ENCODE peak calls at places on chromosomes 2 and 18, in nine cellular contexts. Q is WTC11, O is H1, H is HCT116, R is NB4, F is A549, P is HepG2, I is SK-N-SH, M is endothelial cell of umbilical vein. Z is an unnamed sample.

GRCh38 chr2:12047761-12048160 is 301.3 kb downstream of the LPIN1 start:
- DNase-seq in Q (no peak), H (no peak), I (no peak), P (no peak), M (no peak), R (no peak), F (no peak), O (no peak), Z (no peak)

GRCh38 chr18:79485788-79486355 is 90.1 kb downstream of the NFATC1 start:
- DNase-seq in F (no peak), Q (no peak), O (no peak), I (no peak), H (no peak), M (peak), P (no peak), R (peak), Z (no peak)

GRCh38 chr2:23050388-23050787 is 334.6 kb upstream of the KLHL29 start:
- DNase-seq in O (no peak), I (peak), Q (no peak), P (no peak), R (no peak), M (no peak), H (no peak), F (no peak), Z (no peak)

GRCh38 chr2:32061973-32062861 is 1.1 kb upstream of the SPAST start:
- DNase-seq in H (no peak), O (peak), M (peak), R (peak), I (peak), P (peak), F (no peak), Q (no peak), Z (peak)

GRCh38 chr18:36188912-36189311 is 1.6 kb downstream of the MOCOS start:
- DNase-seq in F (no peak), Q (no peak), R (no peak), M (no peak), H (no peak), P (no peak), I (no peak), O (peak), Z (no peak)

GRCh38 chr2:20144861-20145260 is 80.1 kb downstream of the SDC1 start:
- DNase-seq in R (no peak), O (no peak), P (no peak), F (no peak), Q (no peak), H (no peak), M (no peak), I (no peak), Z (no peak)

GRCh38 chr18:26657618-26658581 is 109.5 kb upstream of the KCTD1 start:
- DNase-seq in F (no peak), H (no peak), O (no peak), Q (no peak), R (peak), P (no peak), I (peak), M (no peak), Z (no peak)

GRCh38 chr2:224666951-224667553 is 49.1 kb downstream of the CCDC195 start:
- DNase-seq in F (no peak), O (no peak), M (no peak), I (no peak), P (no peak), R (no peak), Q (no peak), H (no peak), Z (no peak)

GRCh38 chr2:62156861-62157496 is 38.9 kb upstream of the B3GNT2 start:
- DNase-seq in I (no peak), M (no peak), O (no peak), H (no peak), P (no peak), R (no peak), F (no peak), Q (no peak), Z (no peak)

GRCh38 chr18:61360440-61361383 is 27.5 kb downstream of the CDH20 start:
- DNase-seq in O (no peak), M (no peak), H (no peak), P (no peak), R (peak), I (no peak), Q (no peak), F (no peak), Z (no peak)

GRCh38 chr18:57807336-57808117 is 4.4 kb upstream of the ATP8B1 start:
- DNase-seq in H (no peak), Q (no peak), O (no peak), I (no peak), R (no peak), F (no peak), P (no peak), M (peak), Z (no peak)

GRCh38 chr18:24913507-24914147 is 438.3 kb downstream of the ZNF521 start:
- DNase-seq in M (no peak), R (no peak), P (no peak), H (no peak), O (no peak), F (no peak), Q (no peak), I (peak), Z (no peak)

GRCh38 chr18:53603281-53603680 is 621.2 kb downstream of the MBD2 start:
- DNase-seq in I (no peak), R (no peak), P (no peak), O (no peak), H (no peak), M (no peak), Q (no peak), F (no peak), Z (no peak)

GRCh38 chr2:233700028-233700635 is 7.4 kb downstream of the UGT1A6 start:
- DNase-seq in H (no peak), Q (no peak), F (peak), P (peak), M (peak), O (no peak), R (no peak), I (peak), Z (no peak)

GRCh38 chr2:80147690-80148089 is 156.9 kb downstream of the LRRTM1 start:
- DNase-seq in H (no peak), F (no peak), I (no peak), Q (no peak), P (no peak), M (no peak), O (no peak), R (no peak), Z (no peak)

GRCh38 chr18:59952283-59953007 is 52.6 kb downstream of the PMAIP1 start:
- DNase-seq in I (no peak), M (no peak), R (no peak), F (no peak), H (no peak), Q (no peak), O (no peak), P (no peak), Z (no peak)

GRCh38 chr2:53632714-53633113 is 134.9 kb upstream of the CHAC2 start:
- DNase-seq in F (no peak), Q (no peak), M (no peak), O (no peak), I (no peak), H (no peak), R (no peak), P (no peak), Z (no peak)

GRCh38 chr2:53633441-53633840 is 134.2 kb upstream of the CHAC2 start:
- DNase-seq in H (no peak), F (peak), I (peak), Q (no peak), R (no peak), M (no peak), P (peak), O (no peak), Z (no peak)

GRCh38 chr2:53630001-53630606 is 137.5 kb upstream of the CHAC2 start:
- DNase-seq in P (no peak), I (no peak), M (no peak), R (no peak), H (no peak), Q (no peak), O (no peak), F (no peak), Z (no peak)

GRCh38 chr2:53632126-53632460 is 135.5 kb upstream of the CHAC2 start:
- DNase-seq in P (no peak), H (no peak), M (no peak), F (no peak), R (no peak), Q (no peak), O (no peak), I (no peak), Z (no peak)

DNA sequence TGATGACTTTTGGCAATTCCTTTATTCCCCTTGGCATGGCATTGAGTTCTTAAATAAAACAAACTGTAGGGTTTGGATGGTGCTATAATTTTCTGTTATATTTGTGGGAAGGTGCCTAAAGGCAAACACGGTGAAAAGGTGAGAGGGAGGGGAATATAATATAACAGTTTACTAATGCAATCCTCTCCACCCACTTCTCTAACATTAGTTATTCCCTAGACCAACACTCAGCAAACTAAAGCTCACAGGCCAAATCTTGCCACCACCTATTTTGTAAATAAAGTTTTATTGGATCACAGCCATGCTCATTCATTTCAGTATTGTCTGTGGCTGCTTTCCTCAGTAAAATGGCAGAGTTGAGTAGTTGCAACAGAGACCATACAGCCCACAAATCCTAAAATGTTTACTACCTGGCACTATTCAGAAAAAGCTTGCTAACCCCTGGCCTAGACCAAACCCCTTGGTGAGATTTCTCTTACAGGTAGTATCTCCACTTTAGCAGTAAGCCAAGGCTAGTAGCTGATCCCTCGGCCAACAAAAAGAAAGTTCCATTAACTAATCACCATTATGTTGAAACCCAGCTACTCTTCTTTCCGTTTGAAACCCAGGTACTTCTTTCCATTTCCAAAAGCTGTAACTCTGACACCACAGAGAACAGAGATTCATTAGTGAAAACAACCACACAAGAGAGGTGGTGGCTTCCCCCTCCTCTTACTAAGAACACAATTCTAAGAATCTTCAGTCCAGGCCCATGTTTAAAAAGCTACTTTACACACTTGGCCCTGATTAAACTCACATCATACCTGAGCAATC is 136.1 kb upstream of the CHAC2 start:
- DNase-seq in Q (no peak), M (no peak), R (no peak), I (no peak), F (no peak), O (no peak), H (no peak), P (no peak), Z (no peak)
- TF ChIP-seq MAX in Q (no peak), M (no peak), R (no peak), I (no peak), F (no peak), O (no peak), H (no peak), P (no peak), Z (no peak)

GRCh38 chr2:99336780-99337163 is 417 bp upstream of the EIF5B start:
- DNase-seq in O (no peak), R (no peak), Q (no peak), I (no peak), F (no peak), P (no peak), H (no peak), M (no peak), Z (no peak)
- TF ChIP-seq MAX in O (no peak), R (no peak), Q (no peak), I (no peak), F (no peak), P (no peak), H (no peak), M (no peak), Z (no peak)

GRCh38 chr2:239911630-239912071 is 113.5 kb downstream of the NDUFA10 start:
- DNase-seq in F (no peak), Q (no peak), M (no peak), O (peak), I (no peak), R (no peak), H (no peak), P (no peak), Z (peak)

GRCh38 chr2:239912171-239912937 is 112.8 kb downstream of the NDUFA10 start:
- DNase-seq in M (no peak), R (no peak), P (no peak), O (peak), I (no peak), Q (no peak), H (no peak), F (no peak), Z (no peak)

GRCh38 chr2:239910404-239910803 is 114.7 kb downstream of the NDUFA10 start:
- DNase-seq in I (no peak), M (no peak), F (no peak), R (no peak), H (no peak), O (no peak), Q (no peak), P (no peak), Z (no peak)

GRCh38 chr2:239912938-239913631 is 112.1 kb downstream of the NDUFA10 start:
- DNase-seq in I (no peak), M (no peak), P (no peak), O (peak), F (no peak), H (no peak), R (no peak), Q (no peak), Z (no peak)

DNA sequence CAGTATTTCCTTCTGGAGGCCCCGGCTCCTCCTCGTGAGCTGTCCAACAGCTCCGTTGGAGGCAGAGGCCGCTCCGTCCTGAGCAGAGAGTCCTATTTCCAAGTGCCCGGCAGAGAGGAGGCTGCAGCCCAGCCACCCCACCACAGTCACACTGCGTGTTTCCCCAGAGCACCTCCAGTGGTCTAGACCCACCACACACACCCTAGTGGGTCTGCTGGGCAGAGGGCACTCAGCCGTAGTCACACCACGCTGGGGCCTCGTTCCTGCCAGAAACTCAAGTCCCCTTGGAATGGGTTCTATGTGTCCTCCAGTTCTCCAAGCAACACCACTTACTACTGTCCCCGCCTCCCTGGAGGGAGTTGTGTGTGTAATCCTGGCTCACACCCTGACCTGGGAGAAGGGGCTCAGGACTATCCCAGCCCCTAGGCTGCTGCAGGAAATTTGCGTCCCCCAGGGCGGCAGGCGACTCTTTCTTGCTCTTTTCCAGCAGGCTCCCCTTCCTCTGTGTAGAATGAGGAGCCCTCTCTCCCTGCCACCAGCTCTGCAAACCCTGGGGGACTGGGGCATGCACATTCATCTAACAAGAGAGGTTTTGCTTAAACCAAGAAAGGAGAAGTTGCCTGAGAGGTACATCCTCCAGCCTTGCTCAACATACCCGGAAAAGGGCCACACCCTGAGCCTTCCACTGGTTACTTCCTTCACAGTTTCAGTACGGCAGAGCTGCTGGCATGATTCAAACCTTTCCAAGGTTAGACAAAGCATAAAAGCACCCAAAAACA is 114.1 kb downstream of the NDUFA10 start:
- DNase-seq in H (no peak), M (no peak), I (no peak), Q (no peak), R (peak), O (no peak), P (no peak), F (no peak), Z (no peak)
- TF ChIP-seq MAX in H (no peak), M (no peak), I (no peak), Q (no peak), R (no peak), O (no peak), P (no peak), F (no peak), Z (no peak)

GRCh38 chr2:39433586-39434195 is 3.4 kb downstream of the MAP4K3 start:
- DNase-seq in I (no peak), H (no peak), Q (no peak), F (no peak), M (no peak), R (no peak), O (no peak), P (no peak), Z (peak)
- TF ChIP-seq MAX in I (no peak), H (no peak), Q (no peak), F (no peak), M (no peak), R (no peak), O (no peak), P (no peak), Z (no peak)

GRCh38 chr2:168781191-168781818 is 21.1 kb upstream of the NOSTRIN start:
- DNase-seq in R (no peak), P (no peak), Q (no peak), M (peak), H (no peak), F (no peak), O (no peak), I (no peak), Z (no peak)

GRCh38 chr2:168782271-168782670 is 20.2 kb upstream of the NOSTRIN start:
- DNase-seq in O (no peak), I (no peak), M (no peak), R (no peak), Q (no peak), F (no peak), P (no peak), H (no peak), Z (no peak)

GRCh38 chr2:168787782-168788376 is 14.6 kb upstream of the NOSTRIN start:
- DNase-seq in O (no peak), M (no peak), P (no peak), I (no peak), H (no peak), F (no peak), R (no peak), Q (no peak), Z (no peak)

GRCh38 chr2:168787098-168787781 is 15.2 kb upstream of the NOSTRIN start:
- DNase-seq in I (no peak), M (no peak), R (no peak), Q (no peak), H (no peak), O (no peak), F (no peak), P (no peak), Z (no peak)

GRCh38 chr2:168784993-168785392 is 17.4 kb upstream of the NOSTRIN start:
- DNase-seq in F (no peak), R (no peak), P (no peak), M (no peak), O (no peak), H (no peak), I (no peak), Q (no peak), Z (no peak)
- TF ChIP-seq MAX in F (no peak), R (no peak), P (no peak), M (no peak), O (no peak), H (no peak), I (no peak), Q (no peak), Z (no peak)

GRCh38 chr18:12886498-12887126 is 2.6 kb upstream of the PTPN2 start:
- DNase-seq in R (peak), H (no peak), O (no peak), Q (no peak), I (peak), M (no peak), P (peak), F (peak), Z (peak)
- TF ChIP-seq MAX in R (no peak), H (no peak), O (no peak), Q (no peak), I (no peak), M (no peak), P (no peak), F (no peak), Z (no peak)

GRCh38 chr2:121897335-121897970 is 142.0 kb downstream of the TSN start:
- DNase-seq in Q (no peak), P (peak), I (peak), H (peak), F (peak), O (no peak), M (peak), R (peak), Z (peak)
- TF ChIP-seq MAX in Q (no peak), P (no peak), I (no peak), H (no peak), F (no peak), O (no peak), M (no peak), R (no peak), Z (no peak)

GRCh38 chr2:46995844-46996243 is 80.2 kb upstream of the MCFD2 start:
- DNase-seq in M (no peak), H (no peak), R (no peak), I (no peak), O (no peak), F (no peak), Q (no peak), P (no peak), Z (no peak)
- TF ChIP-seq MAX in M (no peak), H (no peak), R (no peak), I (no peak), O (no peak), F (no peak), Q (no peak), P (no peak), Z (no peak)

GRCh38 chr2:179822540-179822939 is 38.9 kb downstream of the ZNF385B start:
- DNase-seq in P (no peak), F (no peak), R (no peak), Q (no peak), M (no peak), H (no peak), I (no peak), O (no peak), Z (no peak)

GRCh38 chr2:179826297-179826696 is 35.1 kb downstream of the ZNF385B start:
- DNase-seq in Q (no peak), I (no peak), O (no peak), P (no peak), F (no peak), M (no peak), R (no peak), H (no peak), Z (no peak)

GRCh38 chr2:179824961-179825360 is 36.5 kb downstream of the ZNF385B start:
- DNase-seq in M (no peak), I (no peak), R (no peak), H (no peak), P (no peak), O (no peak), F (no peak), Q (no peak), Z (no peak)

GRCh38 chr2:179825494-179825893 is 35.9 kb downstream of the ZNF385B start:
- DNase-seq in Q (no peak), I (no peak), H (no peak), R (peak), M (no peak), F (peak), P (no peak), O (no peak), Z (peak)
- TF ChIP-seq MAX in Q (no peak), I (no peak), H (no peak), R (no peak), M (no peak), F (no peak), P (no peak), O (no peak), Z (no peak)

DNA sequence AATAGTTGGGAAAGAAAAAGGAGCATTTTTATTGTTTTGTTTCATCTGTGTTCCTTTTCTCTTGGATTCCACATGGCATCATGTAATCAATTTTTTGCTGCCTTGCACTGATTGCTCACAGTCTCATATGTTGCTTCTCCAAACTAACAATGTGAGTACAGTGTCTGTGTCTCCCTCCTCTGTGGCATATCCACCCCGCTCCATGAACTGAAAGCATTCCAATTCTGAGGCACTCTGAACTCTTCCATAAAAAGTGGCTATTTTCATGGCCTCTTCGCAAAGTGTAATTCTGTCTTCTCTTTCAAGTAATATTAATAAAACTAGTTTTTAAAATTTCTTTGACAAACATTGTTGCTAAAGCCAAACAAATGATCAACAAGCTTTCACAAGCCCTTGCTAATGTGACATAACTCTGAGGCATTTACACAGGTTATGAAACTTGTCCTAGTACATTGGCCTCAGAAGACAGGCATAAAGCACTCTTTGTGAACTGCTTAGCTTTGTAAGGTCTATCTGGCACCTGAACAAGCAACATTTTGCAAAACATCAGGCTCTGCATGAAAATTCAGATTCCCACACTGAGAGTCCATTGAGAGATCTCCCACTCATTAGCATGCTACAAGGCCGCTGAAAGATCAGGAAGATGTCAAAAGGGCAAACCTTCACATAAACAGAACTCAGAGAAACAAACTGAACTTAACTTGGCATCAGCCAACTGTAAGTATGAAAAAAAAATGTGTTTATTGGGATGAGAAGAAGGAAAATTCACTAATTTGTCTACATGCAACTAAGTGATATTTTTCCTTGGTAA is 33.0 kb downstream of the GPR75 start:
- DNase-seq in R (no peak), O (no peak), H (no peak), I (no peak), P (peak), F (no peak), M (no peak), Q (no peak), Z (no peak)
- TF ChIP-seq MAX in R (no peak), O (no peak), H (no peak), I (no peak), P (no peak), F (no peak), M (no peak), Q (no peak), Z (no peak)